ENCODE peak calls at places on chromosomes 1 and 21, in four cellular contexts. One of them, this sample, is unnamed.

GRCh38 chr1:233844697-233845096 is 59.8 kb upstream of the SLC35F3 start:
- DNase-seq in GM12878: no peak
- DNase-seq in K562: no peak
- DNase-seq in HepG2: no peak
- DNase-seq in this sample: no peak

GRCh38 chr1:41931578-41931977 is 12.9 kb upstream of the HIVEP3 start:
- DNase-seq in GM12878: no peak
- DNase-seq in K562: no peak
- DNase-seq in HepG2: no peak
- DNase-seq in this sample: no peak

GRCh38 chr21:39098696-39099111 is 84.5 kb downstream of the PSMG1 start:
- DNase-seq in HepG2: peak
- DNase-seq in K562: no peak
- DNase-seq in GM12878: no peak
- DNase-seq in this sample: peak

GRCh38 chr21:28884481-28884880 is 108.2 kb downstream of the LTN1 start:
- DNase-seq in GM12878: no peak
- DNase-seq in HepG2: no peak
- DNase-seq in K562: peak
- DNase-seq in this sample: no peak

GRCh38 chr1:7334475-7335035 is 436.5 kb upstream of the VAMP3 start:
- DNase-seq in K562: no peak
- DNase-seq in HepG2: no peak
- DNase-seq in GM12878: no peak
- DNase-seq in this sample: no peak

GRCh38 chr21:21714396-21714795 is 716.2 kb downstream of the NCAM2 start:
- DNase-seq in GM12878: no peak
- DNase-seq in K562: no peak
- DNase-seq in HepG2: no peak
- DNase-seq in this sample: no peak

GRCh38 chr1:112172294-112172882 is 182.9 kb upstream of the KCND3 start:
- DNase-seq in HepG2: peak
- DNase-seq in GM12878: no peak
- DNase-seq in K562: peak
- DNase-seq in this sample: peak

GRCh38 chr21:38894899-38895298 is 89.2 kb downstream of the ETS2 start:
- DNase-seq in GM12878: no peak
- DNase-seq in HepG2: no peak
- DNase-seq in K562: no peak
- DNase-seq in this sample: no peak

GRCh38 chr1:241658081-241658793 is 6.2 kb downstream of the WDR64 start:
- DNase-seq in GM12878: no peak
- DNase-seq in K562: no peak
- DNase-seq in HepG2: no peak
- DNase-seq in this sample: no peak

DNA sequence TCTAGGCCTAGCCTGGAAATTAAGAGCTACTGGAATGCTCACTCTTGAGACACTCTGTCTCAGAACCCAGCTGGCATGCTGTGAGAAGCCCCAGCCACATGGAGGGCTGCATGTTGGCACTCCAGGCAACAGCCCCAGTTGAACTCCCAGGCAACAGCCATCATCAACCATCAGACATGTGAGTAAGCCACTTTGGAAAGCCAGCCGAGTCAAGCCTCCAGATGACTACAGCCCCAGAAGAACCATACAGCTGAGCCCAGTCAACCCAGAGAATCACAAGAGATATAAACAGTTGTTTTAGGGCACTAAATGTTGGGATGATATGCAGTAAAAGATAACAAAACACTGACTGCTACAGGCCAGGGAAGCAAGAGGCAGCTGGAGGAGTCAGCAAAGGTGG is 17.7 kb upstream of the MAN1C1 start:
- DNase-seq in GM12878: no peak
- DNase-seq in HepG2: no peak
- DNase-seq in K562: no peak
- DNase-seq in this sample: no peak
- TF ChIP-seq POLR2AphosphoS5 in GM12878: no peak
- TF ChIP-seq POLR2AphosphoS5 in HepG2: no peak
- TF ChIP-seq POLR2AphosphoS5 in K562: no peak
- TF ChIP-seq POLR2AphosphoS5 in this sample: no peak

GRCh38 chr1:94463765-94464330 is 45.7 kb downstream of the ABCD3 start:
- DNase-seq in GM12878: no peak
- DNase-seq in HepG2: peak
- DNase-seq in K562: peak
- DNase-seq in this sample: peak
- TF ChIP-seq MYC in GM12878: no peak
- TF ChIP-seq MYC in HepG2: no peak
- TF ChIP-seq MYC in K562: no peak
- TF ChIP-seq MYC in this sample: no peak

GRCh38 chr1:25361901-25362300 is 23.8 kb downstream of the TMEM50A start:
- DNase-seq in GM12878: no peak
- DNase-seq in HepG2: no peak
- DNase-seq in K562: no peak
- DNase-seq in this sample: peak

GRCh38 chr1:25356848-25357247 is 18.7 kb downstream of the TMEM50A start:
- DNase-seq in HepG2: no peak
- DNase-seq in GM12878: no peak
- DNase-seq in K562: no peak
- DNase-seq in this sample: no peak

GRCh38 chr1:25356441-25356840 is 18.3 kb downstream of the TMEM50A start:
- DNase-seq in K562: no peak
- DNase-seq in HepG2: no peak
- DNase-seq in GM12878: no peak
- DNase-seq in this sample: no peak

GRCh38 chr1:25360596-25361581 is 22.8 kb downstream of the TMEM50A start:
- DNase-seq in K562: peak
- DNase-seq in HepG2: no peak
- DNase-seq in GM12878: no peak
- DNase-seq in this sample: peak

GRCh38 chr1:25355841-25356395 is 17.8 kb downstream of the TMEM50A start:
- DNase-seq in HepG2: no peak
- DNase-seq in K562: peak
- DNase-seq in GM12878: no peak
- DNase-seq in this sample: no peak
- H3K9ac ChIP-seq in HepG2: no peak
- H3K9ac ChIP-seq in K562: no peak
- H3K9ac ChIP-seq in GM12878: no peak
- H3K9ac ChIP-seq in this sample: no peak

DNA sequence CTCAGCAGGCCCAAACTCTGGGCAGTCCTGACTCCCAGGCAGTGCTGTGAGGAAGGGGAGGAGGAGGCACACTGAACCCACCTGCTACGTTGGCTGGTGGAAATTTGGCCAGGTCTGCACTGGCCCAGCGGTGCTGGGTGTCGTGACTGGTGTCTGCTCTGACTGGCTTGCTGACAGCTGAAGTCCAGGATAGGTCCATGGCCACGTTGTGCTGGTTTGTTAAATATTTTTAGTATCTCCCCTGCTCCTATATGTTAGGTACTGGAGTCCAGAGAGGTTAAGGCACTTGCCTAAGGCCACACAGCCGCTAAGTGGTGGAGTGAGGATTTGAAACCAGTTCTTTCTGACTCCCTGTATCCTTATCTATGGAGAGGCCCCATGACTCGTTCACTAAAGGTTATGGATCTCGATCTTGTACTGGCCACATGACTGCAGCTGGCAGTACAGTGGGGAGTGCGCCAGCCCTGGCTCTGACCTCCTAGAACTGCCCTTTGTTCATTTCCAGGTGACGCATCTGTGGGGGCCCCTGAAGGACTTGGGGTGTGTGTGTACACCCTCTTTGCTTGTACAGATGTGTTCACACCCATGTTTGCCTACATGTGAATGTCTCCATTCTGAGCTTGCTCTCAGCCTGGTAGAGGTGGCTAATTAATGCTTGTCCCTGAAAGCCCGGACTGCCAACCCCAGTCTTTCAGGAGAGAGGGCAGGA is 19.6 kb downstream of the TNFRSF1B start:
- DNase-seq in GM12878: no peak
- DNase-seq in HepG2: no peak
- DNase-seq in K562: no peak
- DNase-seq in this sample: no peak
- TF ChIP-seq POLR2AphosphoS5 in GM12878: no peak
- TF ChIP-seq POLR2AphosphoS5 in HepG2: no peak
- TF ChIP-seq POLR2AphosphoS5 in K562: no peak
- TF ChIP-seq POLR2AphosphoS5 in this sample: no peak

GRCh38 chr1:192766009-192766625 is 42.7 kb upstream of the RGS2 start:
- DNase-seq in GM12878: no peak
- DNase-seq in K562: no peak
- DNase-seq in HepG2: no peak
- DNase-seq in this sample: no peak
- TF ChIP-seq MYC in GM12878: no peak
- TF ChIP-seq MYC in K562: no peak
- TF ChIP-seq MYC in HepG2: no peak
- TF ChIP-seq MYC in this sample: no peak

DNA sequence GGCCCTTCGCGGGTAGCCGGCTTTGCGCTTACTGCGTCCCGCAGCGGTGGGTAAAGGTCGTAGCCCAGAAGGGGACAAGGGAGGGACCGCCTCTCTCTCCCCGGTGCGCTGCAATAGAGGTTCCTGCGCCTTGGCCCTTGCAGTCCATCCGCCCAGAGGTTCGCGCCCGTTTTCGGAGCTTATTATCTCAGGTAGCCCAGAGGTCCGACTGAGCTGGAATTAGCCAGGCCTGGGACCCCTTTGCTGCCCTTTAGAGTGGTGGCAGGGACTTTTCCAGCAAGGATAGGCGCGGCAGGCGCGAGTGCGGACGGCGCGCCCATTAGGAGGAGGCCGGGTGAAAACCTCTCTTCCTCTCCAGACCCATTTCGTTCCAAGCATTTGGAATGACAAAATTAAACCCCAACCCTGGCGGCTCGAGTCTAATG is 5.0 kb downstream of the LHX4 start:
- DNase-seq in K562: no peak
- DNase-seq in HepG2: no peak
- DNase-seq in GM12878: no peak
- DNase-seq in this sample: no peak
- H3K9ac ChIP-seq in K562: no peak
- H3K9ac ChIP-seq in HepG2: no peak
- H3K9ac ChIP-seq in GM12878: no peak
- H3K9ac ChIP-seq in this sample: no peak

DNA sequence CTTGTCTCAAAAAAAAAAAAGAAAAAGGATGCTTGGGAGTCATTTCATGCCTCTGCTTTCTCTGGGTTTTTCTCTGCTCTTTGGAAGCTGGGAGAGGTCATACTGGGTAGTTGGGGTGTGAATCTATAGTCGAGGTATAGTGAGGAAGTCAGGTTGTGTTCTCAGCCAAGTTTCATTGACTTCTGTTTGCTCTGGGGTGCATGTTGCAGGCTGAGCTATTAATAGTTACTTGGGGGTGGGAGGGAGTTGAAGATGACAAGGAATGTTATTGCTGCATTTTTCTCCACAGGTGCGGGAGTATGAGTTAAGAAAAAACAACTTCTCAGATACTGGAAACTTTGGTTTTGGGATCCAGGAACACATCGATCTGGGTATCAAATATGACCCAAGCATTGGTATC is 2.8 kb downstream of the RPL11 start:
- DNase-seq in K562: no peak
- DNase-seq in GM12878: no peak
- DNase-seq in HepG2: no peak
- DNase-seq in this sample: no peak
- TF ChIP-seq POLR2AphosphoS5 in K562: no peak
- TF ChIP-seq POLR2AphosphoS5 in GM12878: no peak
- TF ChIP-seq POLR2AphosphoS5 in HepG2: no peak
- TF ChIP-seq POLR2AphosphoS5 in this sample: no peak

GRCh38 chr21:44837537-44837936 is 19.7 kb upstream of the SUMO3 start:
- DNase-seq in HepG2: no peak
- DNase-seq in GM12878: no peak
- DNase-seq in K562: no peak
- DNase-seq in this sample: no peak
- TF ChIP-seq MYC in HepG2: no peak
- TF ChIP-seq MYC in GM12878: no peak
- TF ChIP-seq MYC in K562: no peak
- TF ChIP-seq MYC in this sample: no peak